ENCODE peak calls at places on chromosomes 4 and X, in eight cellular contexts. One of them, this sample, is unnamed.

GRCh38 chr4:174210952-174211490 is 72.4 kb downstream of the FBXO8 start:
- DNase-seq in endothelial cell of umbilical vein: no peak
- DNase-seq in thyroid gland: no peak
- DNase-seq in A549: no peak
- DNase-seq in esophagus muscularis mucosa: no peak
- DNase-seq in esophagus squamous epithelium: no peak
- DNase-seq in GM12891: no peak
- DNase-seq in ovary: no peak
- DNase-seq in this sample: no peak

GRCh38 chr4:64776820-64777219 is 367.6 kb upstream of the TECRL start:
- DNase-seq in endothelial cell of umbilical vein: no peak
- DNase-seq in thyroid gland: no peak
- DNase-seq in A549: no peak
- DNase-seq in esophagus muscularis mucosa: no peak
- DNase-seq in esophagus squamous epithelium: no peak
- DNase-seq in GM12891: no peak
- DNase-seq in ovary: no peak
- DNase-seq in this sample: no peak

GRCh38 chrX:129824620-129825019 is 19.1 kb downstream of the ZDHHC9 start:
- DNase-seq in endothelial cell of umbilical vein: no peak
- DNase-seq in thyroid gland: no peak
- DNase-seq in A549: no peak
- DNase-seq in esophagus muscularis mucosa: no peak
- DNase-seq in esophagus squamous epithelium: no peak
- DNase-seq in GM12891: no peak
- DNase-seq in ovary: no peak
- DNase-seq in this sample: no peak

GRCh38 chr4:853416-853781 is 27.5 kb upstream of the CPLX1 start:
- DNase-seq in endothelial cell of umbilical vein: no peak
- DNase-seq in thyroid gland: no peak
- DNase-seq in A549: no peak
- DNase-seq in esophagus muscularis mucosa: no peak
- DNase-seq in esophagus squamous epithelium: no peak
- DNase-seq in GM12891: no peak
- DNase-seq in ovary: no peak
- DNase-seq in this sample: no peak

GRCh38 chr4:172830295-172830764 is 338.3 kb upstream of the GALNT7 start:
- DNase-seq in endothelial cell of umbilical vein: peak
- DNase-seq in thyroid gland: no peak
- DNase-seq in A549: no peak
- DNase-seq in esophagus muscularis mucosa: no peak
- DNase-seq in esophagus squamous epithelium: no peak
- DNase-seq in GM12891: no peak
- DNase-seq in ovary: no peak
- DNase-seq in this sample: peak

GRCh38 chr4:176708771-176709311 is 83.9 kb downstream of the VEGFC start:
- DNase-seq in endothelial cell of umbilical vein: peak
- DNase-seq in thyroid gland: no peak
- DNase-seq in A549: no peak
- DNase-seq in esophagus muscularis mucosa: no peak
- DNase-seq in esophagus squamous epithelium: no peak
- DNase-seq in GM12891: no peak
- DNase-seq in ovary: no peak
- DNase-seq in this sample: no peak

GRCh38 chr4:7747062-7747385 is 192.6 kb downstream of the AFAP1 start:
- DNase-seq in endothelial cell of umbilical vein: no peak
- DNase-seq in thyroid gland: no peak
- DNase-seq in A549: no peak
- DNase-seq in esophagus muscularis mucosa: no peak
- DNase-seq in esophagus squamous epithelium: no peak
- DNase-seq in GM12891: no peak
- DNase-seq in ovary: no peak
- DNase-seq in this sample: no peak

GRCh38 chr4:182776376-182777058 is 140.7 kb downstream of the DCTD start:
- DNase-seq in endothelial cell of umbilical vein: no peak
- DNase-seq in thyroid gland: no peak
- DNase-seq in A549: no peak
- DNase-seq in esophagus muscularis mucosa: no peak
- DNase-seq in esophagus squamous epithelium: no peak
- DNase-seq in GM12891: no peak
- DNase-seq in ovary: no peak
- DNase-seq in this sample: no peak

GRCh38 chrX:41478397-41478911 is 31.3 kb downstream of the NYX start:
- DNase-seq in endothelial cell of umbilical vein: no peak
- DNase-seq in thyroid gland: peak
- DNase-seq in A549: no peak
- DNase-seq in esophagus muscularis mucosa: no peak
- DNase-seq in esophagus squamous epithelium: no peak
- DNase-seq in GM12891: no peak
- DNase-seq in ovary: no peak
- DNase-seq in this sample: no peak

GRCh38 chrX:9873952-9874351 is 87.7 kb downstream of the SHROOM2 start:
- DNase-seq in endothelial cell of umbilical vein: peak
- DNase-seq in thyroid gland: peak
- DNase-seq in A549: peak
- DNase-seq in esophagus muscularis mucosa: no peak
- DNase-seq in esophagus squamous epithelium: no peak
- DNase-seq in GM12891: no peak
- DNase-seq in ovary: no peak
- DNase-seq in this sample: peak

GRCh38 chr4:121072080-121072835 is at the start of gene NDNF:
- DNase-seq in endothelial cell of umbilical vein: peak
- DNase-seq in thyroid gland: peak
- DNase-seq in A549: no peak
- DNase-seq in esophagus muscularis mucosa: no peak
- DNase-seq in esophagus squamous epithelium: no peak
- DNase-seq in GM12891: no peak
- DNase-seq in ovary: peak
- DNase-seq in this sample: peak

GRCh38 chr4:121070274-121070673 is 2.1 kb downstream of the NDNF start:
- DNase-seq in endothelial cell of umbilical vein: no peak
- DNase-seq in thyroid gland: no peak
- DNase-seq in A549: no peak
- DNase-seq in esophagus muscularis mucosa: no peak
- DNase-seq in esophagus squamous epithelium: no peak
- DNase-seq in GM12891: no peak
- DNase-seq in ovary: peak
- DNase-seq in this sample: no peak

GRCh38 chr4:121070696-121071639 is 1.4 kb downstream of the NDNF start:
- DNase-seq in endothelial cell of umbilical vein: peak
- DNase-seq in thyroid gland: peak
- DNase-seq in A549: peak
- DNase-seq in esophagus muscularis mucosa: no peak
- DNase-seq in esophagus squamous epithelium: no peak
- DNase-seq in GM12891: no peak
- DNase-seq in ovary: peak
- DNase-seq in this sample: no peak

GRCh38 chr4:121072836-121073362 is 564 bp upstream of the NDNF start:
- DNase-seq in endothelial cell of umbilical vein: peak
- DNase-seq in thyroid gland: no peak
- DNase-seq in A549: no peak
- DNase-seq in esophagus muscularis mucosa: no peak
- DNase-seq in esophagus squamous epithelium: no peak
- DNase-seq in GM12891: no peak
- DNase-seq in ovary: no peak
- DNase-seq in this sample: no peak

DNA sequence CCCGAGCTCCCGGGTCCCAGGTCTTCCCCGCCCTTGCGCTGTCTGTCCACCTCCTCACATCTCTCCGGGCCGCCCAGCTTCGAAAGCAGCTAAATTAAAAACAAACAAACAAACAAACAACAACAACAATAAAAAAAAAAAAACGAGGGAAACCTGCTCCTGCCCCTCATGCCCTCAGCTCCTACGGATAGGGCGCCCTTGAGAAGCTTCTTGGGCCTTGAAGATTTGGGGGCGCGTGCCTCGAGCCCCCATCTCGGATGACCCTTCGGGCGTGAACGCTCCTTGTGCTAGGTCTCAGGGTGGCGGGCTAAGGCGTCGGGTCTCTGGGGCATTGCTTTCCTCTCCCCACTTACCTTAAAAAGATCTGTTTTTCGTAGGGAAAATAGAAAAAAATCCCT is 696 bp downstream of the NDNF start:
- DNase-seq in endothelial cell of umbilical vein: no peak
- DNase-seq in thyroid gland: no peak
- DNase-seq in A549: no peak
- DNase-seq in esophagus muscularis mucosa: no peak
- DNase-seq in esophagus squamous epithelium: no peak
- DNase-seq in GM12891: no peak
- DNase-seq in ovary: peak
- DNase-seq in this sample: no peak
- TF ChIP-seq POLR2A in endothelial cell of umbilical vein: no peak
- TF ChIP-seq POLR2A in thyroid gland: no peak
- TF ChIP-seq POLR2A in A549: no peak
- TF ChIP-seq POLR2A in esophagus muscularis mucosa: no peak
- TF ChIP-seq POLR2A in esophagus squamous epithelium: no peak
- TF ChIP-seq POLR2A in GM12891: no peak
- TF ChIP-seq POLR2A in ovary: no peak
- TF ChIP-seq POLR2A in this sample: no peak

DNA sequence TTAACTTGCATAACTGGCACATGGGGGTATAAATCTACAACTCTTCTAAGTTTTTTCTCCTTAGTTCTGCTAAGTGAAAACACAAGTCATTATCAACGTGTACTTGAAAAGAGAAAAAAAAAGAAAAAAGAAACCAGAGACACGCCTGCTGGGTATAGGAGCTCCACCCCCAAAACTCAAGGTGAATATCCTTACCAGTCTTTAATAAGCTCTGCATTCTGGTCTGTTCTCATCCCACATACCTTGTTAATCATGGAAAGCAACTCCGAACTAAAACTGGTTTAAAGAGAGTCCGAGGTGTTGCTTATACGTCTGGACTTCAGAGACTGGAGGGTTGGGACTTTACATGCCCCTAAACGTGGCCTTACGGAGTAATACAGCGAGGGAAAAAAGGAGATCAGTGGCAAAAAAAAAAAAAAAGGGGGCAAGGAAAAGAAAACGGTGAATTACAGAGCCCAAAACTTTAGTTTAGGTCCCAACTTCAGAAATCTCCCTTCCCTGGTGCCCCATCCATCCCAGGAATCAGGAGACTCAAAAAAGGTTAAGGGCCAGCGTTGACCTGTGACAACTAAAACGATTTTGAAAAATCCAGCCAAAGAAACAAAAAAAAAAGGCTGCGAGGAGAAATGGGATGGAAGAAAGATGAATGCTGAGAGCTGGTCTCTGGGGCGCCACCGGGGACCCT is 997 bp downstream of the PGRMC2 start:
- DNase-seq in endothelial cell of umbilical vein: peak
- DNase-seq in thyroid gland: peak
- DNase-seq in A549: peak
- DNase-seq in esophagus muscularis mucosa: no peak
- DNase-seq in esophagus squamous epithelium: no peak
- DNase-seq in GM12891: no peak
- DNase-seq in ovary: no peak
- DNase-seq in this sample: peak
- TF ChIP-seq POLR2A in endothelial cell of umbilical vein: no peak
- TF ChIP-seq POLR2A in thyroid gland: no peak
- TF ChIP-seq POLR2A in A549: no peak
- TF ChIP-seq POLR2A in esophagus muscularis mucosa: no peak
- TF ChIP-seq POLR2A in esophagus squamous epithelium: peak
- TF ChIP-seq POLR2A in GM12891: no peak
- TF ChIP-seq POLR2A in ovary: no peak
- TF ChIP-seq POLR2A in this sample: peak

DNA sequence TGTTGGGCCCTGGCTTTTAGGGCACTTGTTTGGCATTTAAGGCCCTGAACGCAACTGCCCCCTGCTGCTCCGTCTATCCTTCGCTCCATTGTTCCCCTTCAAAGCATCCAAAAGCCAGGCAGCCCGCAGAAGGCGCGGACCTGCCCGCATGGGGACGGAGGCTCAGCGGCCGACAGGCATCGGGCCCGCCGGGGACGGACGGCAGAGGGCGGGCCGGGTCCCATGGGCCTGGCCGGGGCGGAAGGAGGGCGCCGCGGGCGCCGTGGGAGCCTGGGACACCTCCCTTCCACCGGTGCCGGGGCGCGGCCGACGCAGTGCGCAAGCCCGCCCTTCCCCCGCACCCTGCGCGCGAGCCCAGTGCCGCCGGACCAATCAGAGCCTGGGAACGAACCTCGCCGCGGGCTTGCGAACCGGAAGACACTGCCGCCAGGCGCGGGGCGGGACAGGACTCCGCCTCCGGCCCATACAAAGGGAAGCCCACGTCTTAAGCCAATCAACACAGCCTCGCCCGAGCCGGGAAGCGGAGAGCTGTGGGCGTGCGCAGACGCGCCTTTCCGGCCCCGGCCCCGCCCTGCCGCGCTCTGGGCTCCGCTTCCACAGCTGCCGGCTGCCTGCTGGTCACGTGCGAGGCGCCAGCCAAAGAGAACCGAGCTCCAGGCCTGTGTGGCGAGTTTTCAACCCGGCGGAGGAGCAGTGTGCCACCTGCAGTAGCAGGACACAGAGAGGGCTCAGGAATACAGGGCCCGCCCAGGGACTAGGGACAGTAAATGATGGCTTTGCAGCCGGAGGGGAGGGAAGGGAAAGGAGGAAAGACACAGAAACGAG is 2.1 kb upstream of the ARHGAP4 start:
- DNase-seq in endothelial cell of umbilical vein: peak
- DNase-seq in thyroid gland: peak
- DNase-seq in A549: peak
- DNase-seq in esophagus muscularis mucosa: peak
- DNase-seq in esophagus squamous epithelium: peak
- DNase-seq in GM12891: peak
- DNase-seq in ovary: peak
- DNase-seq in this sample: peak
- TF ChIP-seq POLR2A in endothelial cell of umbilical vein: no peak
- TF ChIP-seq POLR2A in thyroid gland: peak
- TF ChIP-seq POLR2A in A549: peak
- TF ChIP-seq POLR2A in esophagus muscularis mucosa: peak
- TF ChIP-seq POLR2A in esophagus squamous epithelium: peak
- TF ChIP-seq POLR2A in GM12891: peak
- TF ChIP-seq POLR2A in ovary: peak
- TF ChIP-seq POLR2A in this sample: peak

DNA sequence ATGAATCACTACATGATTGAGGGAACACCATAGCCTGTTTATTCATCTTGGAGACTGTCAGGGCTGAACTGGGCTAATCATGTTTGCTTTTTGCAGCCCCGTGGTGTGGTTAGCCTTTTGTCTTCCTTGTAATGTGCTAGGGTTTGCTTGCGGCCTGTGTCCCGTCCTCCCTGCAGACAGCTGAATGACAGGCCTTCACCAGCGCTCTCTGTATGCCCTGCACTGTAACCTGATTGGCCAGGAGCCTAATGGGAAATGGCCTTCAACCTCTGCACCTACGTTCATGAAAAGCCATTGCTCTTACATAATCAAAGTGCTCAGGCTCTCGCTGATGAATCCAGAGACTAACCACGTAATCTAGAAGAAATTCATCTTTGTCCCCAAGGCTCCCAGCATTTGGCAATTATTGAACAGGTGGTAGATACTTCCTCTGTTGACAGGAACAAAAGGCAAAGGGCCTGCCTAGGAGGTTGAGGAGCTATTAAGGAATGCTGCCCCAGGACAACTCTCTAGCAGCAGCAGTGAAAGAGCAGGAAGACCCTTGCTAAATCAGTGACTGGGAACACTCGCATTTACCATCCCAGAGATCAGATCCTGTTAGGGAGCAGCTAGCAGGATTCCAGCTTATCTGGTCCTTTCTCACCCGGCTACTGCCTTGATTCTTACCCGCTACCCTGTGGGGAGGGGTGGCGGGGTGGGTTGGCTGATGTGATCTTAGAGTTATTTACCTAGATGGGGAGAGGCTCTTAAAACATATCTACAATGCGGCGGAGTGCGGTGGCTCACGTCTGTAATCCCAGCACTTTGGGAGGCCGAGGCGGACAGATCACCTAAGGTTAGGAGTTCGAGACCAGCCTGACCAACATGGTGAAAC is 42.3 kb upstream of the FAT1 start:
- DNase-seq in endothelial cell of umbilical vein: no peak
- DNase-seq in thyroid gland: no peak
- DNase-seq in A549: no peak
- DNase-seq in esophagus muscularis mucosa: no peak
- DNase-seq in esophagus squamous epithelium: no peak
- DNase-seq in GM12891: no peak
- DNase-seq in ovary: no peak
- DNase-seq in this sample: no peak
- TF ChIP-seq POLR2A in endothelial cell of umbilical vein: no peak
- TF ChIP-seq POLR2A in thyroid gland: no peak
- TF ChIP-seq POLR2A in A549: no peak
- TF ChIP-seq POLR2A in esophagus muscularis mucosa: no peak
- TF ChIP-seq POLR2A in esophagus squamous epithelium: no peak
- TF ChIP-seq POLR2A in GM12891: no peak
- TF ChIP-seq POLR2A in ovary: no peak
- TF ChIP-seq POLR2A in this sample: no peak